ENCODE peak calls at places on chromosome 7, in seven cellular contexts. M, F, P, X, L, B and C are unnamed samples.
A peak's percentile ranks its signal among the peaks of the same experiment; 100 is the strongest.

GRCh38 chr7:2198206-2198605 is 34.5 kb downstream of the MAD1L1 start:
- DNase-seq in M (no peak), F (no peak), P (no peak), X (no peak), L (no peak), B (peak; percentile 66), C (no peak)

GRCh38 chr7:45447296-45447695 is 126.9 kb upstream of the ADCY1 start:
- DNase-seq in M (no peak), F (no peak), P (peak; percentile 70), X (no peak), L (no peak), B (no peak), C (peak; percentile 62)

GRCh38 chr7:65449505-65449852 is 75.8 kb downstream of the ZNF92 start:
- DNase-seq in M (no peak), F (no peak), P (peak; percentile 38), X (no peak), L (no peak), B (no peak), C (no peak)

GRCh38 chr7:25358831-25359350 is 130.6 kb upstream of the NPVF start:
- DNase-seq in M (no peak), F (no peak), P (no peak), X (no peak), L (no peak), B (no peak), C (no peak)

GRCh38 chr7:102239206-102239820 is 47.4 kb upstream of the SH2B2 start:
- DNase-seq in M (no peak), F (no peak), P (no peak), X (no peak), L (no peak), B (no peak), C (no peak)

GRCh38 chr7:16114633-16115032 is 306.7 kb downstream of the CRPPA start:
- DNase-seq in M (no peak), F (peak; percentile 48), P (peak; percentile 18), X (no peak), L (no peak), B (no peak), C (no peak)

GRCh38 chr7:150997075-150997511 is 6.3 kb downstream of the NOS3 start:
- DNase-seq in M (no peak), F (no peak), P (no peak), X (no peak), L (no peak), B (no peak), C (no peak)

GRCh38 chr7:70506463-70506862 is 625.5 kb upstream of the GALNT17 start:
- DNase-seq in M (peak; percentile 58), F (no peak), P (no peak), X (no peak), L (no peak), B (no peak), C (no peak)

GRCh38 chr7:129437190-129437589 is 3.0 kb downstream of the STRIP2 start:
- DNase-seq in M (no peak), F (peak; percentile 85), P (no peak), X (no peak), L (no peak), B (no peak), C (no peak)

GRCh38 chr7:110442386-110442837 is 648.5 kb upstream of the LRRN3 start:
- DNase-seq in M (peak; percentile 73), F (no peak), P (peak; percentile 40), X (no peak), L (no peak), B (no peak), C (peak; percentile 45)

GRCh38 chr7:2508327-2509231 is 11.0 kb upstream of the LFNG start:
- DNase-seq in M (peak; percentile 48), F (peak; percentile 58), P (peak; percentile 68), X (no peak), L (no peak), B (no peak), C (no peak)

GRCh38 chr7:20388064-20388463 is 57.4 kb downstream of the ITGB8 start:
- DNase-seq in M (no peak), F (no peak), P (no peak), X (no peak), L (no peak), B (no peak), C (no peak)

GRCh38 chr7:100483728-100484635 is at the start of gene NYAP1:
- DNase-seq in M (peak; percentile 82), F (no peak), P (no peak), X (no peak), L (peak; percentile 73), B (peak; percentile 11), C (peak; percentile 41)

GRCh38 chr7:103593691-103594090 is 147.7 kb upstream of the SLC26A5 start:
- DNase-seq in M (no peak), F (peak; percentile 37), P (peak; percentile 49), X (no peak), L (no peak), B (no peak), C (peak; percentile 9)

GRCh38 chr7:157895520-157896375 is 558.9 kb downstream of the DNAJB6 start:
- DNase-seq in M (no peak), F (no peak), P (no peak), X (no peak), L (no peak), B (no peak), C (no peak)

GRCh38 chr7:5703572-5704533 is 77.6 kb downstream of the RNF216 start:
- DNase-seq in M (peak; percentile 15), F (no peak), P (no peak), X (no peak), L (no peak), B (no peak), C (no peak)

GRCh38 chr7:47093254-47093798 is 488.6 kb downstream of the TNS3 start:
- DNase-seq in M (no peak), F (no peak), P (no peak), X (no peak), L (no peak), B (no peak), C (no peak)

GRCh38 chr7:48089415-48089975 is 430 bp downstream of the UPP1 start:
- DNase-seq in M (no peak), F (no peak), P (no peak), X (no peak), L (peak; percentile 72), B (peak; percentile 70), C (peak; percentile 75)

GRCh38 chr7:119681336-119681735 is 591.6 kb upstream of the KCND2 start:
- DNase-seq in M (no peak), F (no peak), P (no peak), X (no peak), L (no peak), B (no peak), C (no peak)

GRCh38 chr7:73451780-73452398 is 18.3 kb downstream of the FZD9 start:
- DNase-seq in M (peak; percentile 57), F (peak; percentile 64), P (peak; percentile 24), X (no peak), L (no peak), B (peak; percentile 35), C (no peak)

GRCh38 chr7:42233939-42234338 is 3.1 kb downstream of the GLI3 start:
- DNase-seq in M (peak; percentile 34), F (no peak), P (peak; percentile 52), X (no peak), L (no peak), B (no peak), C (no peak)

GRCh38 chr7:55553087-55553345 is 19.3 kb downstream of the VOPP1 start:
- DNase-seq in M (no peak), F (no peak), P (no peak), X (no peak), L (no peak), B (no peak), C (no peak)

GRCh38 chr7:22725585-22725984 is 1.4 kb upstream of the IL6 start:
- DNase-seq in M (peak; percentile 23), F (peak; percentile 52), P (no peak), X (no peak), L (no peak), B (no peak), C (no peak)

GRCh38 chr7:19133891-19134290 is 11.3 kb downstream of the FERD3L start:
- DNase-seq in M (no peak), F (peak; percentile 53), P (no peak), X (no peak), L (no peak), B (no peak), C (no peak)

GRCh38 chr7:127897704-127898454 is 133.4 kb downstream of the LRRC4 start:
- DNase-seq in M (no peak), F (no peak), P (peak; percentile 41), X (no peak), L (no peak), B (no peak), C (no peak)

GRCh38 chr7:149547126-149547525 is 49.5 kb upstream of the ZNF746 start:
- DNase-seq in M (no peak), F (no peak), P (no peak), X (no peak), L (no peak), B (no peak), C (no peak)

GRCh38 chr7:89049043-89049442 is 253.5 kb upstream of the TEX47 start:
- DNase-seq in M (no peak), F (no peak), P (no peak), X (no peak), L (no peak), B (no peak), C (no peak)

GRCh38 chr7:51013861-51014511 is 231.3 kb upstream of the GRB10 start:
- DNase-seq in M (no peak), F (no peak), P (no peak), X (no peak), L (no peak), B (no peak), C (no peak)

GRCh38 chr7:4700577-4701235 is 18.6 kb downstream of the FOXK1 start:
- DNase-seq in M (peak; percentile 70), F (no peak), P (peak; percentile 3), X (no peak), L (no peak), B (no peak), C (no peak)

GRCh38 chr7:81143856-81144255 is 225.0 kb upstream of the SEMA3C start:
- DNase-seq in M (no peak), F (no peak), P (no peak), X (no peak), L (no peak), B (no peak), C (no peak)

GRCh38 chr7:106736123-106736507 is 75.2 kb upstream of the CCDC71L start:
- DNase-seq in M (no peak), F (no peak), P (no peak), X (no peak), L (no peak), B (no peak), C (no peak)

GRCh38 chr7:82445226-82445625 is 1.6 kb upstream of the CACNA2D1 start:
- DNase-seq in M (peak; percentile 86), F (no peak), P (no peak), X (no peak), L (no peak), B (no peak), C (no peak)

GRCh38 chr7:40570218-40570617 is 435.4 kb downstream of the SUGCT start:
- DNase-seq in M (peak; percentile 49), F (peak; percentile 71), P (no peak), X (no peak), L (no peak), B (no peak), C (no peak)

GRCh38 chr7:24975647-24976260 is 4.2 kb downstream of the OSBPL3 start:
- DNase-seq in M (no peak), F (no peak), P (no peak), X (no peak), L (no peak), B (no peak), C (no peak)

GRCh38 chr7:44308741-44309270 is 16.6 kb downstream of the CAMK2B start:
- DNase-seq in M (peak; percentile 41), F (no peak), P (no peak), X (no peak), L (peak; percentile 37), B (no peak), C (no peak)

GRCh38 chr7:12111461-12112405 is 99.4 kb upstream of the TMEM106B start:
- DNase-seq in M (peak; percentile 8), F (no peak), P (no peak), X (no peak), L (no peak), B (no peak), C (peak; percentile 60)

GRCh38 chr7:30726296-30727006 is 25.5 kb upstream of the INMT start:
- DNase-seq in M (no peak), F (no peak), P (no peak), X (no peak), L (no peak), B (no peak), C (no peak)

GRCh38 chr7:120680986-120681385 is 177.0 kb downstream of the TSPAN12 start:
- DNase-seq in M (no peak), F (no peak), P (no peak), X (no peak), L (no peak), B (no peak), C (no peak)